ENCODE peak calls at places on chromosomes 7 and 10, in ten cellular contexts. J is GM12865, G is GM20000, H is mucosa of descending colon, D is heart right ventricle, Y is esophagus squamous epithelium, O is neural crest cell, K is upper lobe of right lung, U is heart left ventricle, I is choroid plexus epithelial cell. F is an unnamed sample.

GRCh38 chr7:26990268-26990667 is 105.5 kb downstream of the HOXA1 start:
- DNase-seq in K (no peak), I (no peak), D (no peak), J (no peak), Y (no peak), H (no peak), U (no peak), O (no peak), G (no peak), F (no peak)

GRCh38 chr7:24827027-24827426 is 69.8 kb upstream of the GSDME start:
- DNase-seq in D (no peak), O (no peak), U (no peak), J (no peak), K (no peak), Y (no peak), I (no peak), G (no peak), H (no peak), F (no peak)

GRCh38 chr10:119301397-119301796 is 94.0 kb downstream of the GRK5 start:
- DNase-seq in U (peak; percentile 64), O (no peak), I (no peak), D (no peak), J (peak; percentile 44), H (peak; percentile 68), Y (no peak), G (no peak), K (no peak), F (no peak)

GRCh38 chr7:131638641-131639430 is 82.4 kb upstream of the PODXL start:
- DNase-seq in I (no peak), Y (no peak), D (no peak), K (no peak), H (no peak), J (no peak), U (no peak), O (no peak), G (no peak), F (no peak)

GRCh38 chr7:86920154-86920553 is 139.3 kb downstream of the ELAPOR2 start:
- DNase-seq in U (no peak), Y (no peak), J (no peak), H (no peak), I (no peak), G (no peak), K (no peak), O (no peak), D (no peak), F (no peak)

GRCh38 chr10:64598604-64599003 is 1077.4 kb downstream of the REEP3 start:
- DNase-seq in G (no peak), J (no peak), H (no peak), Y (no peak), O (no peak), U (no peak), I (no peak), K (no peak), D (no peak), F (no peak)

GRCh38 chr7:151377406-151377805 is 32.4 kb downstream of the WDR86 start:
- DNase-seq in G (no peak), Y (no peak), U (peak; percentile 46), I (no peak), J (no peak), D (no peak), H (no peak), O (no peak), K (peak; percentile 57), F (no peak)

GRCh38 chr10:91444211-91444610 is 34.1 kb downstream of the HECTD2 start:
- DNase-seq in I (no peak), U (no peak), D (no peak), J (no peak), H (no peak), Y (no peak), K (no peak), G (no peak), O (no peak), F (no peak)

DNA sequence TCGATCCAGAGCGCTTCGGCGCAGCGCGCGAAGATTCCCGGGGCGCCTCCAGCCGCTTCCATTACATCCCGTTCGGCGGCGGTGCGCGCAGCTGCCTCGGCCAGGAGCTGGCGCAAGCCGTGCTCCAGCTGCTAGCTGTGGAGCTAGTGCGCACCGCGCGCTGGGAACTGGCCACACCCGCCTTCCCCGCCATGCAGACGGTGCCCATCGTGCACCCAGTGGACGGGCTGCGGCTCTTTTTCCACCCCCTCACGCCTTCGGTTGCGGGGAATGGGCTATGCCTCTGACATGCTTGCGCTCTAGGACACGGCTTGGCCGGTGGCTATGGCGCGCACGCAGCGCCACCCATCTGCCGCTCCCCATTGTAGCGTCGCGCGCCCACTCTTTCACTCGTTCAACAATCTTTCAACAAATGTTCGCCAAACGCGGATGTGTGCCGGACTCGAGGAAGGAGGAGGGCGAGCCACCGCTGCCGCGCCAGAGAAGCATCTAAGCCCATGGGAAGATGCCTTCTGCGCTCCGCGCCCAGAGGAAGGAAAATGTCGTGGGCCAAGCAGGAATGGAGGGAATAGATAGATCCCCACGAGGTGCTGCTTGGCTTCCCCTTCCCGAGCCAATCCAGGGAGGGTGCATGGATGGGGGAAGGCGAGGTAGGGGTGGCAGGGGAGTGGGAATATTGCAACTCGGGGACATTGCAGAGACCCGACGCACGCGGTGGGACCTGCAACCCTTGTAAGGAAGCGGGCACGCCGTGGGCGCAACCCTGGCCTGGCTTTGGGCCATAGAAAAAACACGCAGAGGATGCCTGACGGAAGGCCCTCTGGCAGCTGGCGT is 5.1 kb upstream of the CYP26A1 start:
- DNase-seq in D (no peak), J (no peak), O (no peak), G (peak; percentile 40), I (peak; percentile 48), U (peak; percentile 59), H (no peak), Y (no peak), K (no peak), F (no peak)
- TF ChIP-seq CTCF in D (no peak), J (no peak), O (no peak), G (no peak), I (peak; percentile 7), U (peak; percentile 9), H (no peak), Y (no peak), K (no peak), F (no peak)

GRCh38 chr7:158315881-158316280 is 271.7 kb downstream of the PTPRN2 start:
- DNase-seq in G (no peak), Y (no peak), O (no peak), K (no peak), J (no peak), U (no peak), I (no peak), D (no peak), H (no peak), F (no peak)

GRCh38 chr7:158315326-158315725 is 272.3 kb downstream of the PTPRN2 start:
- DNase-seq in O (no peak), D (no peak), J (no peak), K (no peak), Y (no peak), G (no peak), I (no peak), H (no peak), U (no peak), F (no peak)

GRCh38 chr7:158318511-158318913 is 269.1 kb downstream of the PTPRN2 start:
- DNase-seq in Y (no peak), K (no peak), J (no peak), U (no peak), I (no peak), D (no peak), O (no peak), G (no peak), H (no peak), F (no peak)

GRCh38 chr7:158316466-158317031 is 271.1 kb downstream of the PTPRN2 start:
- DNase-seq in U (no peak), I (no peak), O (no peak), J (no peak), D (no peak), G (no peak), H (no peak), K (no peak), Y (no peak), F (no peak)

DNA sequence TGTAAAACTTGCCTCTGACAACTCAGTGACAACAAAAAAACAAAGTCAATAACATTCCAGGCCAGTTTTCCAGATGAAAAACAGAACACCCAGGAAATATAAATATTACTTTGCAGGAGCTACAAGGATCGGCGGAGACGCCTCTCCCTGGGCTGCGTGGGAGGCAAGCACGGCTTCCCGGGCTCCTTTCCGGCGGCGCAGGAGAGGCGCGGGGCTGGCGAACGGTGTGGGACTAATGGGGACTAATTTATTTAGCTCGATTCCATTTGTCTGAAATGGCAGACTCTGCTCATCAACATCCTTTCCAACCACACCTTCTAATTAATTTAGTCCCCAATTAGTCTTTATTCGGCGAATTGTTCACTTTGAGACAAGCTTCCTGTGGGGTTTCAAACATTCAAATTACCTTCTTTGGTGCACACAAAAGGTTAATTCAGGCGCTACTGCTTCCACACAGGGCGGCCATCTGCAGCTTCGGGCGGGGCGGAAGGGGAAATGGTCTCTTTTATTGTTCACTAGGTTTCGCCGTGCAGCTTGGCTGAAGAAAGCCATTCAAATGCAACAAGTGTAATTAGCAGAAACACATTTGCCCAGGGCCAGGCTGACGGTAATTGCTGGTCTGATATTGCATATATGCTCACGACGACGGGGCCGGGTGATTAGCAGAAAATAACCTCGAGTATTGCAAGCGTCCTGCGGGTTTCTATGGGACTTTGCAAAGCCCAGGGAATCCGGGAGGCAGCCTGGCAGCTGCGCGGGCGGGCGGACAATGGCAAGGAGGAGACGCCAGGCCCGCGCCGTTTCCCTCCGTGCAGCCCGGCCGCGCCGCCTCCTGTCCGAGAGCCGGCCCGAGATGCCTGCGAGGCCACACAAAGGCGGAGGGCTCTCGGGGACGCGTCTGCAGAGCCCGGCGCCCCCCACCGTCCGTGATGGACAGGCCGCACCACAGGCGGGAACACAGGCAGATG is 270.1 kb downstream of the PTPRN2 start:
- DNase-seq in U (no peak), K (no peak), G (no peak), H (no peak), O (peak; percentile 80), I (no peak), D (no peak), J (no peak), Y (no peak), F (no peak)
- TF ChIP-seq CTCF in U (no peak), K (no peak), G (no peak), H (no peak), O (no peak), I (no peak), D (no peak), J (no peak), Y (no peak), F (no peak)

GRCh38 chr7:82018226-82018625 is 248.4 kb upstream of the HGF start:
- DNase-seq in I (peak; percentile 33), J (no peak), Y (no peak), H (no peak), O (no peak), D (no peak), K (no peak), G (no peak), U (no peak), F (no peak)

GRCh38 chr7:82015751-82016150 is 245.9 kb upstream of the HGF start:
- DNase-seq in O (no peak), K (no peak), I (peak; percentile 47), Y (no peak), D (no peak), U (no peak), H (no peak), J (peak; percentile 4), G (no peak), F (no peak)

GRCh38 chr7:82020076-82020475 is 250.2 kb upstream of the HGF start:
- DNase-seq in I (no peak), J (no peak), U (no peak), G (no peak), O (no peak), Y (no peak), D (no peak), H (no peak), K (no peak), F (no peak)

GRCh38 chr7:82019538-82019937 is 249.7 kb upstream of the HGF start:
- DNase-seq in U (no peak), D (no peak), J (no peak), I (no peak), H (no peak), Y (no peak), K (no peak), O (no peak), G (no peak), F (no peak)

GRCh38 chr7:82017334-82017943 is 247.6 kb upstream of the HGF start:
- DNase-seq in H (no peak), O (no peak), J (peak; percentile 22), Y (no peak), G (no peak), D (no peak), I (peak; percentile 65), U (no peak), K (no peak), F (no peak)
- TF ChIP-seq CTCF in H (peak; percentile 11), O (peak; percentile 76), J (peak; percentile 35), Y (peak; percentile 59), G (no peak), D (peak; percentile 56), I (peak; percentile 61), U (peak; percentile 44), K (peak; percentile 48), F (no peak)

DNA sequence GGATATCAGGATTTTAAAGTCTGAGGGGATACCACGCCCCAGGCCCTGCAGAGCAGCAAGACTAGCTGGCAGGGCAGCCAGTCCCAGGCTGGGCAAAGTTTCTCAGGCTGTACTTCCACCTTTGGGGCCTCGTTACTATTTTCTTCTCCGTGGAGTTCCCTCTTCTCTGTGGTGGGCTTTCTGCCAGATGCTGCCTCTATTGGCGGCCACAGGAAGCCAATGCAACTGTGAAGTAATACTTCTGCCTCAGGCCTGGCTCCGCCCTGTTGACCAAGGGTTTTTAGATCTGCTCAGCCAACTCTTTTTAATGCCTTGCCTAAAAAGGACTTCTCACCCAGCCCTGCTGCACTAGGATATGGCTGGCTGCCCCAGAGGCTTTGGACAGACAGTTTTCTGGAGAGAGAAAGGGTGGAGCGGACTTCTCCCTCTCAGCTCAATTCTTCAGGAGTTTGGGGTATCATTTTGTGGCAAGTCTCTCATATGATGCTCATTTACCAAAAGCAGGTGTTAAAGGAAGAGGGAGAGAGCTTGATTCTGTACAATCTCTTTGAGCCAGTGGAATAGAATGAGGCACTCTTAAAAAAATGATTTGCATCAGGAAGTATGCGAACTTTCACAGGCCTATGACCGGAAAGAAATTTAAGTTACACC is 67.4 kb downstream of the HHEX start:
- DNase-seq in U (peak; percentile 85), O (no peak), D (peak; percentile 86), G (peak; percentile 73), Y (peak; percentile 43), H (peak; percentile 81), I (peak; percentile 90), J (peak; percentile 93), K (peak; percentile 85), F (peak; percentile 47)
- TF ChIP-seq CTCF in U (no peak), O (no peak), D (peak; percentile 33), G (no peak), Y (peak; percentile 15), H (no peak), I (peak; percentile 46), J (peak; percentile 13), K (peak; percentile 40), F (no peak)

F was measured in activated B cell treated with CpG ODN at 0.5 μM for 24 hours.